ENCODE peak calls at places on chromosome 11, in seven cellular contexts. M is mesendoderm; A is mammary epithelial cell; J is DND-41; K is fibroblast of lung; N is CD8-positive, alpha-beta memory T cell; G is right cardiac atrium. U is an unnamed sample.

GRCh38 chr11:35064114-35064800 is 74.7 kb upstream of the CD44 start:
- DNase-seq in M (no peak), A (no peak), J (no peak), K (peak; percentile 70), N (no peak), G (no peak), U (no peak)

GRCh38 chr11:12942157-12942556 is 67.0 kb upstream of the RASSF10 start:
- DNase-seq in M (no peak), A (no peak), J (no peak), K (peak; percentile 93), N (no peak), G (peak; percentile 27), U (no peak)

GRCh38 chr11:108966206-108966605 is 301.3 kb downstream of the DDX10 start:
- DNase-seq in M (no peak), A (no peak), J (no peak), K (peak; percentile 36), N (no peak), G (no peak), U (no peak)

GRCh38 chr11:117084992-117085391 is 13.2 kb downstream of the SIK3 start:
- DNase-seq in M (no peak), A (no peak), J (no peak), K (no peak), N (no peak), G (no peak), U (no peak)

GRCh38 chr11:72079776-72080325 is 491 bp downstream of the NUMA1 start:
- DNase-seq in M (no peak), A (peak; percentile 24), J (no peak), K (no peak), N (peak; percentile 15), G (no peak), U (no peak)

GRCh38 chr11:64538501-64538951 is 52.5 kb upstream of the SLC22A12 start:
- DNase-seq in M (no peak), A (no peak), J (no peak), K (no peak), N (no peak), G (no peak), U (no peak)

GRCh38 chr11:28245131-28245530 is 136.9 kb downstream of the METTL15 start:
- DNase-seq in M (no peak), A (no peak), J (no peak), K (peak; percentile 90), N (no peak), G (no peak), U (no peak)

GRCh38 chr11:38710262-38710661 is 2112.2 kb upstream of the RAG2 start:
- DNase-seq in M (no peak), A (no peak), J (no peak), K (no peak), N (no peak), G (no peak), U (no peak)

GRCh38 chr11:31050061-31050790 is 319.3 kb downstream of the DCDC1 start:
- DNase-seq in M (peak; percentile 78), A (no peak), J (no peak), K (no peak), N (no peak), G (peak; percentile 10), U (no peak)

GRCh38 chr11:67262731-67263675 is 3.3 kb upstream of the GRK2 start:
- DNase-seq in M (peak; percentile 85), A (peak; percentile 81), J (peak; percentile 83), K (peak; percentile 77), N (peak; percentile 60), G (peak; percentile 93), U (peak; percentile 85)

GRCh38 chr11:68940651-68941323 is 37.1 kb downstream of the IGHMBP2 start:
- DNase-seq in M (no peak), A (no peak), J (no peak), K (no peak), N (no peak), G (no peak), U (no peak)

GRCh38 chr11:114678125-114679036 is at the start of gene NXPE2:
- DNase-seq in M (no peak), A (peak; percentile 80), J (no peak), K (peak; percentile 86), N (no peak), G (no peak), U (no peak)

GRCh38 chr11:38460901-38461300 is 1862.9 kb upstream of the RAG2 start:
- DNase-seq in M (no peak), A (peak; percentile 60), J (no peak), K (peak; percentile 94), N (no peak), G (peak; percentile 61), U (peak; percentile 53)

GRCh38 chr11:114295676-114296081 is 520 bp upstream of the NNMT start:
- DNase-seq in M (no peak), A (no peak), J (no peak), K (no peak), N (no peak), G (no peak), U (no peak)

GRCh38 chr11:831132-831864 is 1.5 kb upstream of the CD151 start:
- DNase-seq in M (no peak), A (no peak), J (no peak), K (peak; percentile 67), N (no peak), G (peak; percentile 72), U (no peak)

GRCh38 chr11:72684236-72684912 is 10.2 kb upstream of the PDE2A start:
- DNase-seq in M (peak; percentile 88), A (peak; percentile 53), J (peak; percentile 37), K (peak; percentile 58), N (no peak), G (peak; percentile 90), U (no peak)

DNA sequence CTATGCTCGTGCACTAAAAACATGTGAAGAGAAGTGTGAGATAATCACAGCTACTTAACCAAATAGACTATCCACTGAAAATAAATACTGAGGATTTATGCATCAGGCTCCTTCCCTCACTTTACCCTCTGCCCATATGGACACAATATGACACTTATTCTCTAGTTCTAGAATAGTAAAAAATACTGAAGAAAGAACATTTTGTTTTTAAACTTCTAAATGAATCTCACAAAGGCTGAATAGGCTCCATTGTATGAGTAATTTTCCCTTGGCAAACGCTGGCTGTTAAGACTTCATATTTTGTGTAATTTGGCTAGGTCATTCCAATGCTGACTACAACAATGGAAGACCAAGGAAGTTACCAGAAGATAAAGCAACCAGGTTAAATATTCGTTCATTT is 9.9 kb downstream of the HPS5 start:
- DNase-seq in M (no peak), A (peak; percentile 52), J (no peak), K (peak; percentile 78), N (no peak), G (no peak), U (no peak)
- H3K27ac ChIP-seq in M (no peak overlapping the region), A (peak overlapping the region; percentile 94), J (no peak overlapping the region), K (no peak overlapping the region), N (no peak overlapping the region), G (peak overlapping the region; percentile 13), U (no peak overlapping the region)

GRCh38 chr11:94130589-94131362 is 2.1 kb downstream of the PANX1 start:
- DNase-seq in M (no peak), A (peak; percentile 64), J (no peak), K (peak; percentile 92), N (no peak), G (peak; percentile 51), U (no peak)

GRCh38 chr11:94129505-94130335 is 1.1 kb downstream of the PANX1 start:
- DNase-seq in M (no peak), A (no peak), J (peak; percentile 16), K (no peak), N (peak; percentile 7), G (no peak), U (no peak)

GRCh38 chr11:94132823-94133408 is 4.3 kb downstream of the PANX1 start:
- DNase-seq in M (no peak), A (no peak), J (no peak), K (no peak), N (no peak), G (no peak), U (no peak)

GRCh38 chr11:94132152-94132558 is 3.5 kb downstream of the PANX1 start:
- DNase-seq in M (peak; percentile 64), A (peak; percentile 92), J (no peak), K (peak; percentile 91), N (no peak), G (peak; percentile 59), U (no peak)

GRCh38 chr11:94131363-94132115 is 2.9 kb downstream of the PANX1 start:
- DNase-seq in M (no peak), A (peak; percentile 56), J (no peak), K (peak; percentile 56), N (no peak), G (peak; percentile 65), U (no peak)
- H3K4me3 ChIP-seq in M (no peak overlapping the region), A (no peak overlapping the region), J (peak overlapping the region; percentile 78), K (peak overlapping the region; percentile 83), N (no peak overlapping the region), G (no peak overlapping the region), U (no peak overlapping the region)

GRCh38 chr11:59174664-59175033 is 2.7 kb downstream of the DTX4 start:
- DNase-seq in M (peak; percentile 25), A (peak; percentile 94), J (no peak), K (peak; percentile 39), N (no peak), G (no peak), U (no peak)

GRCh38 chr11:59173964-59174663 is 2.2 kb downstream of the DTX4 start:
- DNase-seq in M (peak; percentile 92), A (peak; percentile 78), J (no peak), K (peak; percentile 7), N (no peak), G (no peak), U (peak; percentile 67)

GRCh38 chr11:59172345-59173079 is 580 bp downstream of the DTX4 start:
- DNase-seq in M (peak; percentile 50), A (peak; percentile 27), J (peak; percentile 20), K (no peak), N (peak; percentile 11), G (peak; percentile 71), U (peak; percentile 51)

GRCh38 chr11:59171508-59172322 is at the start of gene DTX4:
- DNase-seq in M (peak; percentile 95), A (peak; percentile 76), J (peak; percentile 91), K (peak; percentile 79), N (peak; percentile 86), G (peak; percentile 97), U (peak; percentile 96)

DNA sequence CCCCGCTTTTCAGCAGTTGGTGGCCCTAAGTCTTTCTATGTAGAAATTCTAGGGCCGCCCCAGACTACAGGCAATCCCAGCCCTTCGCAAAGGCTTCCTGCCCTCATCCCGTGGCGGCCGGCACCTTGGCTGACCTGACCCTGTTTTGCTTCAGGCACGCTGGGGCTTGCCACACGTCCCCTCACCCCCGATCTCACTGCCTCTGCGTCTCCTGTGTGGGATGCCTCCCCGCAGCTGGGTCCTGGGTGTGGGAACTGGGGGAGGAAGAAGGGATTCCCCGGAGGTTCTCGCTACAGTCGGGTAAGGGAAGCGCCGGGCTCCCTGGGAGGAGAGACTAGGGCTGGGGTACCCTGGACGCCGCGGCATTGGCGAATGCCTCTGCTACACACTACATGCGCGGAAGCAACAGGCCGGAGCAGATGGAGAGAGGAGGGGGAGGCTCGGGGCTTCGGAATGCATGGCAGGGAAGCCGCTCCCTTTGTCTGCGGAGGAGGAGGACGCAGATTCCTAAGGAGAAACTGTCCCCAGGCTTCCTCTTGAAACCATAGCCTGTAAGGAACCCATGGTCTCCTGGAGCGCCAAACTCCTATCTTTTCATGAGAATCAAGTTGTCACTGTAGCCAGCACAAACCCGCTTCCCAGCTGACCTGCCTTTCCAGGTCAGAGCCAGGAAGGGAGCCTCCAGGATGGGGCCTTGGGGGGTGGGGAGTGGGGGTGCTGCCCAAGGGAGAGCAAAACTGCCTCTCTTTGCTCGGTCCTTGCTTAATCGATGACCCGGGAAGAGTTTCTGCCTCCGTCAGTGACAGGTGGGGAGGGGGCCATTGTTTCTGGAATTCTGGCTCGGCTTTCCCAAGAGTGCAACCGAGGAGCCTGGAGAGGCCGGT is 1.4 kb downstream of the DTX4 start:
- DNase-seq in M (peak; percentile 82), A (peak; percentile 48), J (no peak), K (peak; percentile 30), N (no peak), G (peak; percentile 65), U (no peak)
- H3K27ac ChIP-seq in M (peak overlapping the region; percentile 64), A (peak overlapping the region; percentile 92), J (no peak overlapping the region), K (peak overlapping the region; percentile 12), N (no peak overlapping the region), G (no peak overlapping the region), U (peak overlapping the region; percentile 76)

GRCh38 chr11:134761361-134761760 is 349.3 kb upstream of the B3GAT1 start:
- DNase-seq in M (no peak), A (no peak), J (no peak), K (no peak), N (no peak), G (no peak), U (no peak)
- H3K4me3 ChIP-seq in M (no peak overlapping the region), A (no peak overlapping the region), J (peak overlapping the region; percentile 71), K (no peak overlapping the region), N (no peak overlapping the region), G (peak overlapping the region; percentile 9), U (no peak overlapping the region)

U was measured in pancreas.